ENCODE peak calls at places on chromosomes 5 and 9, in seven cellular contexts. V, R, A, W, I, Y and B are unnamed samples.

GRCh38 chr5:180602481-180603075 is 11.3 kb upstream of the SCGB3A1 start:
- DNase-seq in W (no peak), I (peak), V (no peak), R (peak), Y (no peak), A (no peak), B (no peak)

GRCh38 chr5:138647261-138647788 is 72.1 kb upstream of the HSPA9 start:
- DNase-seq in V (no peak), I (no peak), A (no peak), R (no peak), Y (peak), W (no peak), B (no peak)

GRCh38 chr9:84839538-84839937 is 170.0 kb downstream of the NTRK2 start:
- DNase-seq in R (no peak), Y (peak), A (peak), W (no peak), V (no peak), I (no peak), B (no peak)

GRCh38 chr5:140391312-140391711 is 10.3 kb upstream of the ANKHD1 start:
- DNase-seq in Y (peak), W (no peak), A (no peak), V (no peak), I (no peak), R (no peak), B (no peak)

GRCh38 chr5:56735845-56736641 is 79.3 kb upstream of the MAP3K1 start:
- DNase-seq in R (peak), V (no peak), A (no peak), I (no peak), Y (no peak), W (no peak), B (no peak)

GRCh38 chr5:143599474-143599873 is 196.0 kb upstream of the NR3C1 start:
- DNase-seq in A (no peak), W (no peak), Y (no peak), R (no peak), I (no peak), V (no peak), B (no peak)

GRCh38 chr5:83562207-83562606 is 90.7 kb downstream of the VCAN start:
- DNase-seq in W (no peak), R (no peak), Y (no peak), I (no peak), A (no peak), V (no peak), B (no peak)

GRCh38 chr9:26579047-26579446 is 313.6 kb downstream of the CAAP1 start:
- DNase-seq in V (no peak), A (no peak), Y (peak), R (no peak), I (no peak), W (no peak), B (peak)

GRCh38 chr9:114155263-114155966 is at the start of gene COL27A1:
- DNase-seq in W (peak), R (peak), Y (peak), I (peak), A (no peak), V (peak), B (peak)